ENCODE peak calls at places on chromosomes 1 and 21, in eight cellular contexts. M, P, B, L, X, T, Z and W are unnamed samples.

GRCh38 chr1:53294557-53294956 is 33.3 kb downstream of the LRP8 start:
- ATAC-seq in M (no peak), P (no peak), B (peak), L (no peak), X (peak), T (no peak), Z (no peak), W (no peak)

GRCh38 chr1:246427611-246428010 is 79.5 kb downstream of the SMYD3 start:
- ATAC-seq in M (no peak), P (no peak), B (no peak), L (no peak), X (no peak), T (no peak), Z (no peak), W (no peak)

GRCh38 chr1:29789221-29789909 is 553.0 kb downstream of the PTPRU start:
- ATAC-seq in M (no peak), P (no peak), B (no peak), L (no peak), X (no peak), T (no peak), Z (no peak), W (no peak)

GRCh38 chr1:55623339-55623738 is 408.2 kb upstream of the USP24 start:
- ATAC-seq in M (peak), P (peak), B (no peak), L (peak), X (no peak), T (no peak), Z (no peak), W (peak)

GRCh38 chr1:234531181-234532132 is 52.5 kb upstream of the TARBP1 start:
- ATAC-seq in M (peak), P (peak), B (no peak), L (peak), X (no peak), T (no peak), Z (peak), W (peak)

GRCh38 chr1:66282343-66282852 is 251.6 kb upstream of the SGIP1 start:
- ATAC-seq in M (peak), P (peak), B (peak), L (peak), X (peak), T (no peak), Z (no peak), W (no peak)

GRCh38 chr1:103171041-103171590 is 62.8 kb upstream of the COL11A1 start:
- ATAC-seq in M (no peak), P (no peak), B (no peak), L (no peak), X (no peak), T (no peak), Z (no peak), W (no peak)

GRCh38 chr1:186738896-186739295 is 58.7 kb upstream of the PTGS2 start:
- ATAC-seq in M (peak), P (peak), B (peak), L (no peak), X (no peak), T (no peak), Z (no peak), W (no peak)

GRCh38 chr1:39540504-39541031 is 36.0 kb downstream of the PABPC4 start:
- ATAC-seq in M (peak), P (peak), B (peak), L (peak), X (no peak), T (no peak), Z (no peak), W (peak)

GRCh38 chr1:89259283-89259971 is 13.2 kb downstream of the GBP5 start:
- ATAC-seq in M (no peak), P (peak), B (peak), L (no peak), X (no peak), T (no peak), Z (no peak), W (no peak)

GRCh38 chr1:212976586-212976985 is 26.2 kb downstream of the VASH2 start:
- ATAC-seq in M (no peak), P (no peak), B (no peak), L (no peak), X (no peak), T (no peak), Z (no peak), W (no peak)
- H3K4me3 ChIP-seq in M (no peak), P (no peak), B (no peak), L (no peak), X (no peak), T (no peak), Z (no peak), W (no peak)

GRCh38 chr21:45405271-45405818 is 380 bp downstream of the COL18A1 start:
- ATAC-seq in M (peak), P (peak), B (peak), L (peak), X (peak), T (peak), Z (no peak), W (peak)

GRCh38 chr21:45401916-45402900 is 2.8 kb upstream of the COL18A1 start:
- ATAC-seq in M (no peak), P (no peak), B (no peak), L (no peak), X (no peak), T (no peak), Z (no peak), W (no peak)

GRCh38 chr21:45404726-45405270 is at the start of gene COL18A1:
- ATAC-seq in M (peak), P (peak), B (peak), L (peak), X (peak), T (peak), Z (peak), W (peak)

GRCh38 chr21:45403133-45403824 is 1.7 kb upstream of the COL18A1 start:
- ATAC-seq in M (no peak), P (no peak), B (no peak), L (no peak), X (no peak), T (no peak), Z (no peak), W (no peak)

DNA sequence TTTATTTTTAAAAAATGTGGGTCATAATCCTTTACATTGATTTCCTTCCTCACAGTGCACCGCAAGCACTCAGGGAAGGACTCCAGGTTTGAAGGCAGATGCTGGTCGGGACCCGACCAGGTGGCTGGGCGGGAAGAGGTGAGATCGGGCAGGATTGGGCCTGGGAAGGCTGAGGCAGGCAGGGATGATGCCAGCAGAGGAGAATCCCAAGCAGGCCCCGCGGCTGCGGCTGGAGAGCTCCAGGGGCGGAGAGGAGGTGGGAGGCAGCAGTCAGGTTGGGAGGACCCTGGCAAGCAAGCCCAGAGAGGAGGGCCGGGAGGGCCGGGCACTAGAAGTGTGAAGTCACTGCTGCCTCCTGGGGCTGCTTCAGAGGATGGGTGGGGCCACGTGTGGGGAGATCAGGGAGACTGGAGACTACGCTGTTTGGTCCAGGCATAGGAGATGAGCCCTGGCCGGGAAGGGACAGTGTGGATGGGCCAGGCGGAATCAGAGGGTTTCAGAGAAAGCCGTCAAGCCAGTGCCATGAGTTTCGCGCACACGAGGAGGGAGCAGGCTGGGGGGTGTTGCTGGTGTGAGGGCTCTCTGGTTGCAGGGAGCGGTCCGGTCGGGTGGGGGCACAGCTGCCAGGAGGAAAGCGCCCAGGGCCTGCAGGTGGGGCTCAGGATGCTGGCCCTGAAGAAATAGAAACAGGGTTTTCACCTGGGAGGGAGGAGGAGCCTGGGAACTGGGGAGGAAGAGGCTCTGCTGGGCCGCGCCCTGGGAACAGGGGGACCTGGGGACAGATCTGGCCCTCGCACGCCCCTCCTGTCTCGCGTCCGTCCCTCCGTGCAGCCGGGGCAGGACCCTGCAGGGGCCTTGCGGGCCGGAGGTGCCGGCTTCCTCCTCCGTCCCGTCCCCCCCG is 890 bp upstream of the COL18A1 start:
- ATAC-seq in M (peak), P (peak), B (peak), L (peak), X (peak), T (peak), Z (peak), W (peak)
- H3K4me3 ChIP-seq in M (peak), P (no peak), B (peak), L (peak), X (peak), T (peak), Z (peak), W (peak)

GRCh38 chr21:24023936-24024335 is 1583.3 kb downstream of the MRPL39 start:
- ATAC-seq in M (no peak), P (no peak), B (no peak), L (no peak), X (no peak), T (no peak), Z (no peak), W (no peak)
- H3K4me3 ChIP-seq in M (no peak), P (no peak), B (no peak), L (no peak), X (no peak), T (no peak), Z (no peak), W (no peak)

GRCh38 chr1:27592600-27593340 is 11.2 kb downstream of the AHDC1 start:
- ATAC-seq in M (no peak), P (no peak), B (no peak), L (peak), X (no peak), T (no peak), Z (no peak), W (no peak)
- H3K4me3 ChIP-seq in M (no peak), P (no peak), B (no peak), L (no peak), X (no peak), T (no peak), Z (no peak), W (no peak)

GRCh38 chr1:8652607-8653046 is 164.8 kb downstream of the RERE start:
- ATAC-seq in M (peak), P (peak), B (no peak), L (peak), X (no peak), T (no peak), Z (no peak), W (no peak)

GRCh38 chr1:8651236-8651890 is 166.1 kb downstream of the RERE start:
- ATAC-seq in M (no peak), P (no peak), B (peak), L (peak), X (peak), T (no peak), Z (no peak), W (no peak)

GRCh38 chr1:8653878-8654277 is 163.6 kb downstream of the RERE start:
- ATAC-seq in M (no peak), P (no peak), B (no peak), L (no peak), X (peak), T (peak), Z (no peak), W (no peak)

GRCh38 chr1:8649875-8650274 is 167.6 kb downstream of the RERE start:
- ATAC-seq in M (no peak), P (no peak), B (no peak), L (no peak), X (no peak), T (no peak), Z (no peak), W (no peak)

DNA sequence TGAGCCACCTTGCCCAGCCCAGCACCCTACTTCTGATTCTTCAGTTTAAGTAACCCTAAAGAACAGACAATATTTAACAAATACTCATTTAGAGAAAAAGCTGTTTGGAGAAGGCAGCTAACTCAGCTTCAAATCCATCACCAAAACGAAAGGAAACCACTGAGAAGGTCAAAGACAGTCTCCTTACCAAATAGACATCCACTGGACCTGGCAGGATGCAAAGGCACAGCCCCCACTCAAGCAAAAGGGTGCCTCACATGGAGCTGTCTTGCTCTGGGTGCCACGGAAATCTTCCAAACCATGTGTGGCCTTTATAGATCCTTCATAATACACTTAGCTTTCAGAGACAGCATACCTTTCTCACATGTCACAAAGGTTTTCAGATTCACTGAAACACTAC is 165.5 kb downstream of the RERE start:
- ATAC-seq in M (no peak), P (peak), B (no peak), L (peak), X (peak), T (no peak), Z (no peak), W (no peak)
- H3K4me3 ChIP-seq in M (no peak), P (no peak), B (no peak), L (no peak), X (no peak), T (no peak), Z (no peak), W (no peak)

DNA sequence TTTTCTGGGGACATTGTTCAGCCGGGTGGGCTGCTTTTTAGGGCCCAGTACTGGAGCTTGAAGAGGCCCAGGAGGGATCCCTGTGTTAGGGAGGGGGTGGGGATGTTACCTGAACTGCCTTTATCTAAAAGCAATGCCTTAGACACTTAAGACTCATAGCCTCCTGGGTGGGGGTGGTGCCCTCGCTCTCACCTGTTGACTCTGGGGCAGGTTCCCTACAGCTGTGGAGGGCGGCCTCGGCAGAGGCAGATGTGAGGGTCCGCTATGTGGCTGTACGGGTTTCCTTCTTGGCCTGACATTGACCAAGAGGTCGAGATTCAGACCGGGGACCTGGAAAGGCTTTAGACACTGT is 724 bp downstream of the INAVA start:
- ATAC-seq in M (peak), P (peak), B (no peak), L (no peak), X (no peak), T (no peak), Z (no peak), W (no peak)
- H3K4me3 ChIP-seq in M (peak), P (peak), B (no peak), L (no peak), X (peak), T (no peak), Z (peak), W (no peak)

GRCh38 chr1:26894263-26894662 is 4.2 kb upstream of the GPN2 start:
- ATAC-seq in M (no peak), P (no peak), B (no peak), L (no peak), X (no peak), T (no peak), Z (no peak), W (no peak)

GRCh38 chr1:26889580-26890466 is at the start of gene GPN2:
- ATAC-seq in M (peak), P (peak), B (peak), L (peak), X (peak), T (peak), Z (peak), W (peak)

GRCh38 chr1:26887125-26887524 is 3.0 kb downstream of the GPN2 start:
- ATAC-seq in M (no peak), P (no peak), B (no peak), L (peak), X (peak), T (peak), Z (no peak), W (no peak)

GRCh38 chr1:26890467-26890796 is 349 bp upstream of the GPN2 start:
- ATAC-seq in M (peak), P (peak), B (peak), L (peak), X (peak), T (peak), Z (peak), W (peak)
- H3K4me3 ChIP-seq in M (peak), P (peak), B (peak), L (peak), X (peak), T (peak), Z (peak), W (peak)

DNA sequence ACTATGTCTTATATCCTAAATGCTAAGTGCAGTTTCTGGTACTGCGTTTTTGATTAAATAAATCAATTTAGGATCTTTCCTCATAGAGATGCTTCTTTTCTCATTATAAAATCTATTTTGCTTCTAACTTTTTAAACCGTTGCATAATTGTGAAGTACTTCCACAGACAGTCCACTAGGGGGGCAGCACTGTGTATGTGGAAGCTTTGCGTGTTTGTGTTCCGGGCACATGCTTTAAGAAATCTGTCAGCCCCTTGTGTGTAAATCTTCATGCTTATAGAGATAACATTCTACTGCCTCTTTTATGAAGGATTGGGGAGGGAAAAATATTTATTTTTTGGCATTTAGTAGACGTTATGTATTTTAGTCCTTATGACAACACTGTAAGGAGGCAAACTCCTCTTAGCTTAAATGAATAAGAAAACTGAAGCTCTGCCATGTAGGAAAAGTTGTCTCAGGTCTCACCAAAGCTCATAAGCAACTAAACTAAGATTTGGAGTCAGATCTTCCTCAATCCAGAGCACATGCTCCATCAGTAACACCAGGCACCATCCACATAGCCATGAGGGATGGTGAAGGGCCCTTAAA is 157.3 kb upstream of the PTGFR start:
- ATAC-seq in M (peak), P (peak), B (no peak), L (no peak), X (peak), T (no peak), Z (peak), W (peak)
- H3K4me3 ChIP-seq in M (no peak), P (no peak), B (no peak), L (no peak), X (no peak), T (no peak), Z (no peak), W (no peak)

GRCh38 chr1:47984175-47984789 is 12.9 kb downstream of the TRABD2B start:
- ATAC-seq in M (peak), P (no peak), B (no peak), L (peak), X (no peak), T (peak), Z (no peak), W (no peak)
- H3K4me3 ChIP-seq in M (no peak), P (no peak), B (no peak), L (no peak), X (no peak), T (no peak), Z (no peak), W (no peak)